ENCODE peak calls at places on chromosomes 5 and 9, in ten cellular contexts. I is activated T-helper 1 cell treated with anti-CD3 and anti-CD28 coated beads, Interleukin-12 subunit alpha, Interleukin-12 subunit beta, Interleukin-2, Interleukin-4 antibody, amounts not matched to agents 30 ng/mL and 10 ng/mL and 1 ng/mL, durations not matched to agents 14 hours and 24 hours and 36 hours; N is A172; Y is Calu3; G is IMR-90; R is stimulated activated CD8-positive, alpha-beta memory T cell treated with anti-CD3 and anti-CD28 coated beads, Interleukin-7, amount 100 ng/mL, for 24 hours; K is effector memory CD8-positive, alpha-beta T cell; D is GM23338; F is activated naive CD4-positive, alpha-beta T cell; V is lung. T is an unnamed sample.

GRCh38 chr9:96501981-96502833 is 52.2 kb downstream of the HABP4 start:
- DNase-seq in I (no peak), N (no peak), Y (no peak), G (no peak), R (no peak), K (no peak), D (no peak), F (no peak), V (no peak), T (no peak)

GRCh38 chr5:53008751-53009150 is 19.6 kb downstream of the ITGA2 start:
- DNase-seq in I (peak), N (peak), Y (no peak), G (peak), R (no peak), K (no peak), D (no peak), F (no peak), V (no peak), T (no peak)

GRCh38 chr5:151008124-151008491 is 12.3 kb upstream of the GPX3 start:
- DNase-seq in I (no peak), N (no peak), Y (no peak), G (no peak), R (no peak), K (no peak), D (no peak), F (no peak), V (no peak), T (no peak)

GRCh38 chr5:54455413-54456157 is at the start of gene HSPB3:
- DNase-seq in I (no peak), N (peak), Y (no peak), G (peak), R (no peak), K (no peak), D (no peak), F (no peak), V (no peak), T (no peak)

GRCh38 chr9:87812375-87813118 is 70.1 kb upstream of the SPATA31E1 start:
- DNase-seq in I (no peak), N (peak), Y (peak), G (peak), R (no peak), K (no peak), D (peak), F (no peak), V (no peak), T (no peak)

GRCh38 chr9:131487621-131488031 is 15.1 kb upstream of the POMT1 start:
- DNase-seq in I (no peak), N (no peak), Y (no peak), G (no peak), R (no peak), K (no peak), D (peak), F (no peak), V (no peak), T (no peak)

GRCh38 chr9:108834959-108835696 is 20.7 kb downstream of the ACTL7B start:
- DNase-seq in I (no peak), N (no peak), Y (no peak), G (no peak), R (no peak), K (no peak), D (no peak), F (no peak), V (no peak), T (no peak)

GRCh38 chr5:162323471-162323870 is 255.9 kb downstream of the GABRG2 start:
- DNase-seq in I (no peak), N (peak), Y (no peak), G (no peak), R (no peak), K (no peak), D (no peak), F (no peak), V (no peak), T (no peak)

GRCh38 chr5:181173420-181174342 is 26.3 kb downstream of the OR2V2 start:
- DNase-seq in I (peak), N (no peak), Y (peak), G (peak), R (peak), K (peak), D (peak), F (no peak), V (no peak), T (no peak)

GRCh38 chr5:146213210-146213838 is 9.9 kb downstream of the RBM27 start:
- DNase-seq in I (no peak), N (peak), Y (peak), G (peak), R (no peak), K (no peak), D (no peak), F (no peak), V (no peak), T (peak)

GRCh38 chr5:129904667-129905466 is 602 bp downstream of the CHSY3 start:
- DNase-seq in I (no peak), N (no peak), Y (peak), G (no peak), R (no peak), K (no peak), D (peak), F (no peak), V (peak), T (no peak)

GRCh38 chr5:163379298-163380155 is 57.9 kb upstream of the CCNG1 start:
- DNase-seq in I (no peak), N (peak), Y (peak), G (peak), R (no peak), K (no peak), D (no peak), F (no peak), V (no peak), T (no peak)

GRCh38 chr5:96247097-96247675 is 185.9 kb downstream of the PCSK1 start:
- DNase-seq in I (no peak), N (no peak), Y (no peak), G (peak), R (no peak), K (no peak), D (no peak), F (no peak), V (no peak), T (no peak)

GRCh38 chr5:12616093-12616492 is 711.8 kb upstream of the CTNND2 start:
- DNase-seq in I (no peak), N (no peak), Y (no peak), G (no peak), R (no peak), K (no peak), D (no peak), F (no peak), V (no peak), T (no peak)

GRCh38 chr9:115880221-115880620 is 273.4 kb upstream of the PAPPA start:
- DNase-seq in I (no peak), N (no peak), Y (no peak), G (peak), R (no peak), K (no peak), D (no peak), F (no peak), V (no peak), T (no peak)

GRCh38 chr5:57383093-57383861 is 99.3 kb downstream of the ACTBL2 start:
- DNase-seq in I (peak), N (peak), Y (peak), G (peak), R (no peak), K (no peak), D (peak), F (no peak), V (no peak), T (no peak)

GRCh38 chr9:2243666-2244555 is 228.8 kb downstream of the SMARCA2 start:
- DNase-seq in I (no peak), N (no peak), Y (no peak), G (no peak), R (no peak), K (no peak), D (no peak), F (no peak), V (no peak), T (no peak)

GRCh38 chr5:151345808-151346478 is 1.4 kb downstream of the SLC36A2 start:
- DNase-seq in I (no peak), N (peak), Y (no peak), G (peak), R (no peak), K (no peak), D (no peak), F (no peak), V (no peak), T (no peak)

GRCh38 chr5:177510567-177511053 is 984 bp upstream of the DOK3 start:
- DNase-seq in I (no peak), N (no peak), Y (no peak), G (no peak), R (no peak), K (no peak), D (no peak), F (no peak), V (peak), T (no peak)

GRCh38 chr9:34292552-34292951 is 36.5 kb downstream of the KIF24 start:
- DNase-seq in I (no peak), N (no peak), Y (no peak), G (no peak), R (no peak), K (no peak), D (no peak), F (no peak), V (no peak), T (no peak)

GRCh38 chr9:88052446-88052845 is 78.1 kb upstream of the CDK20 start:
- DNase-seq in I (no peak), N (no peak), Y (no peak), G (no peak), R (no peak), K (no peak), D (no peak), F (no peak), V (no peak), T (no peak)

GRCh38 chr9:126459965-126460843 is 133.6 kb downstream of the MVB12B start:
- DNase-seq in I (no peak), N (no peak), Y (no peak), G (peak), R (no peak), K (no peak), D (no peak), F (no peak), V (no peak), T (no peak)

GRCh38 chr9:22446589-22446949 is at the start of gene DMRTA1:
- DNase-seq in I (no peak), N (peak), Y (peak), G (peak), R (no peak), K (no peak), D (peak), F (no peak), V (peak), T (peak)

T was measured in NCI-H2029.